ENCODE peak calls at places on chromosomes 16 and 17, in seven cellular contexts. H, R, B, E, I, Q and X are unnamed samples.

GRCh38 chr17:38912221-38912813 is 13.1 kb upstream of the LASP1NB start:
- DNase-seq in H (no peak), R (peak; percentile 74), B (no peak), E (no peak), I (no peak), Q (no peak), X (no peak)

GRCh38 chr17:77723071-77723908 is 235.2 kb upstream of the TNRC6C start:
- DNase-seq in H (no peak), R (no peak), B (no peak), E (no peak), I (no peak), Q (no peak), X (no peak)

GRCh38 chr16:29815032-29815721 is 775 bp upstream of the PAGR1 start:
- DNase-seq in H (no peak), R (no peak), B (peak; percentile 50), E (peak; percentile 55), I (peak; percentile 59), Q (peak; percentile 30), X (peak; percentile 83)

GRCh38 chr17:65850486-65850885 is 289.0 kb upstream of the AXIN2 start:
- DNase-seq in H (no peak), R (no peak), B (no peak), E (no peak), I (no peak), Q (no peak), X (no peak)

GRCh38 chr16:13098536-13098935 is 197.1 kb downstream of the SHISA9 start:
- DNase-seq in H (no peak), R (no peak), B (no peak), E (no peak), I (peak; percentile 68), Q (no peak), X (no peak)

GRCh38 chr16:68645494-68646388 is 631 bp downstream of the CDH3 start:
- DNase-seq in H (no peak), R (no peak), B (no peak), E (peak; percentile 86), I (peak; percentile 87), Q (no peak), X (no peak)

GRCh38 chr17:31787857-31788570 is 71.0 kb downstream of the COPRS start:
- DNase-seq in H (peak; percentile 51), R (no peak), B (no peak), E (no peak), I (peak; percentile 33), Q (no peak), X (peak; percentile 60)

GRCh38 chr17:56540791-56541190 is 52.7 kb upstream of the NOG start:
- DNase-seq in H (no peak), R (no peak), B (no peak), E (peak; percentile 10), I (peak; percentile 91), Q (no peak), X (no peak)

GRCh38 chr16:74264806-74265205 is 31.8 kb upstream of the PSMD7 start:
- DNase-seq in H (no peak), R (no peak), B (no peak), E (peak; percentile 25), I (no peak), Q (no peak), X (no peak)

GRCh38 chr17:49987681-49988441 is 7.2 kb downstream of the DLX3 start:
- DNase-seq in H (no peak), R (no peak), B (peak; percentile 62), E (peak; percentile 69), I (peak; percentile 42), Q (no peak), X (peak; percentile 69)

GRCh38 chr17:62692721-62693431 is 65.4 kb downstream of the MRC2 start:
- DNase-seq in H (no peak), R (no peak), B (peak; percentile 29), E (peak; percentile 63), I (peak; percentile 64), Q (peak; percentile 94), X (peak; percentile 59)

GRCh38 chr17:63833741-63834373 is 6.4 kb upstream of the FTSJ3 start:
- DNase-seq in H (no peak), R (no peak), B (no peak), E (no peak), I (no peak), Q (no peak), X (no peak)

GRCh38 chr17:71516149-71516548 is 604.7 kb upstream of the SOX9 start:
- DNase-seq in H (no peak), R (no peak), B (no peak), E (no peak), I (no peak), Q (no peak), X (no peak)

GRCh38 chr17:67685351-67685750 is 32.4 kb upstream of the NOL11 start:
- DNase-seq in H (no peak), R (no peak), B (peak; percentile 79), E (no peak), I (no peak), Q (no peak), X (no peak)

GRCh38 chr16:52383640-52384292 is 163.2 kb downstream of the TOX3 start:
- DNase-seq in H (no peak), R (no peak), B (no peak), E (no peak), I (no peak), Q (no peak), X (no peak)

GRCh38 chr17:81277421-81277820 is 17.7 kb downstream of the SLC38A10 start:
- DNase-seq in H (no peak), R (peak; percentile 57), B (no peak), E (no peak), I (no peak), Q (no peak), X (no peak)

GRCh38 chr16:56708418-56708817 is 21.5 kb upstream of the NUP93 start:
- DNase-seq in H (no peak), R (no peak), B (no peak), E (no peak), I (no peak), Q (no peak), X (no peak)

GRCh38 chr16:58638148-58639036 is 8.8 kb upstream of the CNOT1 start:
- DNase-seq in H (no peak), R (peak; percentile 24), B (peak; percentile 35), E (peak; percentile 35), I (peak; percentile 84), Q (no peak), X (peak; percentile 79)

DNA sequence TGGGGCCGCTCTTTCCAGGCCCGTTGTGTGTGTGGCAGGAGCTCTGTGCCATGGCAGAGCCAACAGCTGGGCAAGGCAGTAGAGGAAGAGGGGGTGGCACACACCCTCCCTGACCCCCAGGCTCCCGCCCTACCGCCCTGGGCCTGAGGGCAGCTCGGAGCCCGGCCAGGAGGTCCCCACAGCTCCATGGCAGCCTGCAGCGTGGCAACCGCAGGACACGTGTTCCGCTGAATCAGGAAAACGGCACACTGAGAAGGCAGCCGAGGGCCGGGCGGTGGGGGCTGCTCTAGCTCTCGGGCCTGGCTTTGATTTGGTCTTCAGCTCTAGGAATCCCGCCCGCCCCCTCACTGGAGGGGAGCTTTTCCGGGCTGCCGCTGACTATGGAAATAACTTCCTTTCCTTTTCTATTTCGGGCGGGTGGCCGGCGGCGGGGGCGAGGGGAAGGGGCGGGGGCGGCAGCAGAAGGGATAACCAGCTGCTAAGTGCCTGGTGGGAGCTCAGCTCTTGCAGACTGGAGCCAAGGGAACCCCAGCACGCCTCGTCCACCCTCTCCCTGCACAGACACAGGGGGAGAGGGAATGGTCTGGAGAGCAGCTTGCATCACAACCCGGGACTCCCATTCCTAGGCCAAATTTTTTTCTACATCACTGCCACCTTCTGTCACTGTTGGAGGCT is 24.7 kb upstream of the MRPS23 start:
- DNase-seq in H (peak; percentile 38), R (peak; percentile 72), B (peak; percentile 99), E (peak; percentile 88), I (peak; percentile 98), Q (no peak), X (peak; percentile 84)
- H3K4me1 ChIP-seq in H (peaks cover 33% of the 10 kb centered on the region), R (peaks cover 74% of the 10 kb centered on the region), B (peaks cover 67% of the 10 kb centered on the region), E (peaks cover 26% of the 10 kb centered on the region), I (peaks cover 28% of the 10 kb centered on the region), Q (no peaks in the 10 kb centered on the region), X (peaks cover 62% of the 10 kb centered on the region)

GRCh38 chr17:11943759-11944347 is 53.4 kb downstream of the ZNF18 start:
- DNase-seq in H (no peak), R (no peak), B (no peak), E (no peak), I (no peak), Q (no peak), X (no peak)
- H3K4me1 ChIP-seq in H (no peaks in the 10 kb centered on the region), R (peaks cover 4% of the 10 kb centered on the region), B (no peaks in the 10 kb centered on the region), E (peaks cover 6% of the 10 kb centered on the region), I (no peaks in the 10 kb centered on the region), Q (no peaks in the 10 kb centered on the region), X (peaks cover 11% of the 10 kb centered on the region)

GRCh38 chr17:73292031-73292531 is 19.7 kb downstream of the CDC42EP4 start:
- DNase-seq in H (peak; percentile 75), R (peak; percentile 73), B (no peak), E (no peak), I (no peak), Q (no peak), X (no peak)

GRCh38 chr17:73288534-73289302 is 23.1 kb downstream of the CDC42EP4 start:
- DNase-seq in H (no peak), R (peak; percentile 78), B (no peak), E (no peak), I (no peak), Q (peak; percentile 76), X (no peak)

GRCh38 chr17:73291260-73291801 is 20.5 kb downstream of the CDC42EP4 start:
- DNase-seq in H (peak; percentile 50), R (peak; percentile 57), B (no peak), E (no peak), I (no peak), Q (peak; percentile 79), X (peak; percentile 86)

GRCh38 chr17:73290399-73291259 is 21.2 kb downstream of the CDC42EP4 start:
- DNase-seq in H (no peak), R (no peak), B (no peak), E (no peak), I (no peak), Q (no peak), X (no peak)

DNA sequence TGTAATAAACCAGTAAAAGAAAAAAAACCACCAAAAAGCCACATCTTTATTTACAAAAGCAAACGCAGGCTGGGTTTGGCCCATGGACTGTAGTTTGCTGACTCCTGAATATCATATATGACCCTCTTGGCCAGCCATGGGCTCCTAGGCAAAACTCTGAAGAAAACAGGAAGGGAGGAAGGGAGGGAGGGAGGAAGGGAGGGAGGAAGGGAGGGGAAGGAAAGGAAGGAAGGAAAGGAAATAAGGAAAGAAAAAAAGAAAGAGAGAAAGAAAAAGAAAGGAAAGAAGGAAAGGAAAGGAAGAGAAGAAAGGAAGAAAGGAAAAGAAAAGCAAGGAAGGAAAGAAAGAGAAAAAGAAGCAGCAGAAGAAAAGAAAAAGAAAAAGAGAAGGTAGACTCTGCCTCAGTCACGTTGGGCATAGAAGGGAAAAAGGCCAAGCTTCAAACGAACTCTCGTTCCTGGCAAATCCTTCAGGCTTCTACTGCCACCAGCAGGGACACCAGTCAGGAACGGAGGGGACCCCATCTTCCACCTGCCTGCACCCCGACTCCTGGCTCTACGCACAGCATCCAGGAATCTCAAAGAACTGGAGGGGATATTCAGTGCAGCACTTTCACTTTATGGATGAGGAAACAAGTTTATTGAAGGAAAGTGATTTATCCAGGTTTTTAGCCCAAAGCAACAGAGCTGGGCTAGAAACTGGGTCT is 22.1 kb downstream of the CDC42EP4 start:
- DNase-seq in H (no peak), R (no peak), B (no peak), E (no peak), I (no peak), Q (no peak), X (no peak)
- H3K4me1 ChIP-seq in H (peaks cover 34% of the 10 kb centered on the region), R (peaks cover 100% of the 10 kb centered on the region), B (no peaks in the 10 kb centered on the region), E (peaks cover 15% of the 10 kb centered on the region), I (peaks cover 2% of the 10 kb centered on the region), Q (peaks cover 40% of the 10 kb centered on the region), X (peaks cover 100% of the 10 kb centered on the region)

GRCh38 chr16:50697421-50697715 is 4.0 kb downstream of the NOD2 start:
- DNase-seq in H (no peak), R (no peak), B (no peak), E (no peak), I (no peak), Q (no peak), X (peak; percentile 65)
- H3K4me1 ChIP-seq in H (peaks cover 3% of the 10 kb centered on the region), R (peaks cover 62% of the 10 kb centered on the region), B (no peaks in the 10 kb centered on the region), E (peaks cover 23% of the 10 kb centered on the region), I (no peaks in the 10 kb centered on the region), Q (peaks cover 9% of the 10 kb centered on the region), X (peaks cover 66% of the 10 kb centered on the region)